ENCODE peak calls at places on chromosomes 1 and 21, in eight cellular contexts. N is AG04450, A is thyroid gland, X is HFF-Myc, W is SK-N-MC, K is H1, J is psoas muscle, E is cardiac muscle cell. Y is an unnamed sample.

GRCh38 chr1:105678334-105678733 is 1378.1 kb upstream of the PRMT6 start:
- DNase-seq in N (no peak), A (no peak), X (no peak), W (no peak), K (no peak), J (no peak), E (no peak), Y (no peak)

GRCh38 chr1:68473060-68473459 is 23.3 kb upstream of the RPE65 start:
- DNase-seq in N (no peak), A (no peak), X (no peak), W (no peak), K (no peak), J (no peak), E (no peak), Y (no peak)

GRCh38 chr1:226624526-226624925 is 76.0 kb downstream of the STUM start:
- DNase-seq in N (no peak), A (no peak), X (no peak), W (no peak), K (no peak), J (peak), E (peak), Y (peak)

GRCh38 chr1:95257758-95258157 is 23.7 kb downstream of the RWDD3 start:
- DNase-seq in N (no peak), A (no peak), X (no peak), W (no peak), K (no peak), J (no peak), E (peak), Y (no peak)

GRCh38 chr1:91884459-91885290 is 1.3 kb downstream of the TGFBR3 start:
- DNase-seq in N (no peak), A (peak), X (no peak), W (no peak), K (peak), J (peak), E (peak), Y (no peak)

GRCh38 chr1:34113887-34114286 is 51.1 kb downstream of the CSMD2 start:
- DNase-seq in N (no peak), A (no peak), X (no peak), W (no peak), K (peak), J (no peak), E (peak), Y (no peak)

GRCh38 chr1:164561007-164561406 is 2.0 kb downstream of the PBX1 start:
- DNase-seq in N (no peak), A (no peak), X (no peak), W (no peak), K (no peak), J (no peak), E (no peak), Y (no peak)

GRCh38 chr1:18711003-18711402 is 80.4 kb downstream of the PAX7 start:
- DNase-seq in N (no peak), A (no peak), X (no peak), W (no peak), K (no peak), J (no peak), E (no peak), Y (no peak)

GRCh38 chr1:4379451-4380175 is 274.8 kb upstream of the AJAP1 start:
- DNase-seq in N (no peak), A (no peak), X (no peak), W (no peak), K (no peak), J (no peak), E (no peak), Y (no peak)

GRCh38 chr1:191831572-191831971 is 326.7 kb upstream of the RGS18 start:
- DNase-seq in N (no peak), A (no peak), X (no peak), W (no peak), K (no peak), J (no peak), E (no peak), Y (no peak)

GRCh38 chr1:183023146-183023600 is at the start of gene LAMC1:
- DNase-seq in N (peak), A (peak), X (no peak), W (no peak), K (peak), J (peak), E (peak), Y (peak)

GRCh38 chr21:42041711-42042110 is 29.4 kb upstream of the UMODL1 start:
- DNase-seq in N (no peak), A (no peak), X (no peak), W (no peak), K (no peak), J (no peak), E (no peak), Y (peak)

GRCh38 chr21:38769253-38769780 is 36.4 kb upstream of the ETS2 start:
- DNase-seq in N (peak), A (peak), X (no peak), W (no peak), K (no peak), J (no peak), E (peak), Y (no peak)

GRCh38 chr1:4397196-4397595 is 257.2 kb upstream of the AJAP1 start:
- DNase-seq in N (no peak), A (no peak), X (no peak), W (no peak), K (no peak), J (no peak), E (no peak), Y (no peak)

GRCh38 chr21:30146558-30147282 is 19.9 kb downstream of the CLDN17 start:
- DNase-seq in N (no peak), A (no peak), X (no peak), W (peak), K (no peak), J (no peak), E (no peak), Y (no peak)
- H3K4me3 ChIP-seq in N (no peak), A (no peak), X (no peak), W (no peak), K (no peak), J (no peak), E (no peak), Y (no peak)

GRCh38 chr21:45439171-45439872 is 34.4 kb downstream of the COL18A1 start:
- DNase-seq in N (peak), A (peak), X (peak), W (peak), K (peak), J (peak), E (peak), Y (peak)
- H3K4me3 ChIP-seq in N (peak), A (no peak), X (no peak), W (no peak), K (no peak), J (peak), E (no peak), Y (peak)

DNA sequence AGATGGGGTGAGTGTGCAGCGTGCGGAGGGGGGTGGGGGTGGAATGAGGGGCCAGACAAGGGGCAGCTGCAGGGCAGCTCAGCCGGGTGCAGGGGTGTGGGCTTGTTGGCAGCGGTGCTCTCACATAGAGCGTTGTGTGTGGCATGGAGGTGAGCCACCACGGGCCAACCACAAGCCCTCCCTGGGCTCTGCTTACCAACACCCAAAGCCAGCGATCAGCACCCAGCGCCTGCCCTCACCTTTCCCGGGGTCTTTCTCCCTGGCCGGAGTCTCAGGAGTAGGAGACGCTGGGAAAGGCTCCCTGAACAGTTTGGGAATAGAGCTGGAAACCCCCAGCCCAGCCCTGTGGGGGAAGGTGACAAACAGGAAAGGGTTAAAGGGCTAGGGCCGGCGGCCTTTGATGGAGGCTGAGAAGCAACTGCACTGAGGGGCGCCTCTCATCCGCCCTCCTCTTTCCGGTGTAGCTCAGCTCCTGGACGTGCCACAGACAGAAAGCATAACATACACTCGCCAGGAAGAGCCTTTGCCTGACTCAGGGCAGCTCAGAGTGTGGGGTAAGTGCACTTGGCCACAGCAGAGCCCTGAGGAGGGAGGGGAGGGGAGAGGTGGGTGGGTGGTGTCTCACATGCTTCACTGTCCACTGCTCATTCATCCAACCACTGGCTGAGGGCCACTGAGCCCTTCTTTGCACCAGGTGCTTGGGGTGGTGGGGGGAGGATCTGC is 577 bp downstream of the IKBKE start:
- DNase-seq in N (peak), A (peak), X (no peak), W (no peak), K (peak), J (no peak), E (peak), Y (no peak)
- H3K4me3 ChIP-seq in N (peak), A (peak), X (peak), W (peak), K (peak), J (peak), E (peak), Y (peak)

GRCh38 chr1:8348056-8348776 is 30.3 kb downstream of the SLC45A1 start:
- DNase-seq in N (no peak), A (no peak), X (no peak), W (no peak), K (no peak), J (no peak), E (no peak), Y (no peak)
- H3K4me3 ChIP-seq in N (no peak), A (no peak), X (no peak), W (no peak), K (no peak), J (no peak), E (no peak), Y (no peak)

GRCh38 chr1:26922201-26922729 is 722 bp downstream of the NUDC start:
- DNase-seq in N (no peak), A (no peak), X (no peak), W (no peak), K (no peak), J (no peak), E (peak), Y (no peak)

GRCh38 chr1:26921462-26922200 is at the start of gene NUDC:
- DNase-seq in N (peak), A (peak), X (peak), W (peak), K (peak), J (peak), E (peak), Y (peak)

GRCh38 chr1:26923711-26924110 is 2.2 kb downstream of the NUDC start:
- DNase-seq in N (no peak), A (no peak), X (no peak), W (no peak), K (no peak), J (no peak), E (peak), Y (no peak)

GRCh38 chr1:26921126-26921461 is 449 bp upstream of the NUDC start:
- DNase-seq in N (no peak), A (no peak), X (no peak), W (no peak), K (no peak), J (no peak), E (no peak), Y (no peak)

GRCh38 chr1:26922901-26923300 is 1.4 kb downstream of the NUDC start:
- DNase-seq in N (no peak), A (no peak), X (no peak), W (no peak), K (no peak), J (no peak), E (no peak), Y (no peak)
- H3K4me3 ChIP-seq in N (peak), A (no peak), X (peak), W (peak), K (peak), J (peak), E (peak), Y (peak)

GRCh38 chr1:114668784-114669561 is 876 bp downstream of the DENND2C start:
- DNase-seq in N (no peak), A (no peak), X (no peak), W (no peak), K (no peak), J (no peak), E (peak), Y (no peak)

GRCh38 chr1:114669562-114670082 is at the start of gene DENND2C:
- DNase-seq in N (no peak), A (no peak), X (no peak), W (no peak), K (no peak), J (no peak), E (no peak), Y (no peak)

GRCh38 chr1:114670083-114671010 is 498 bp upstream of the DENND2C start:
- DNase-seq in N (peak), A (peak), X (peak), W (no peak), K (peak), J (peak), E (peak), Y (peak)

GRCh38 chr1:114668373-114668772 is 1.5 kb downstream of the DENND2C start:
- DNase-seq in N (no peak), A (no peak), X (no peak), W (no peak), K (no peak), J (no peak), E (no peak), Y (no peak)

DNA sequence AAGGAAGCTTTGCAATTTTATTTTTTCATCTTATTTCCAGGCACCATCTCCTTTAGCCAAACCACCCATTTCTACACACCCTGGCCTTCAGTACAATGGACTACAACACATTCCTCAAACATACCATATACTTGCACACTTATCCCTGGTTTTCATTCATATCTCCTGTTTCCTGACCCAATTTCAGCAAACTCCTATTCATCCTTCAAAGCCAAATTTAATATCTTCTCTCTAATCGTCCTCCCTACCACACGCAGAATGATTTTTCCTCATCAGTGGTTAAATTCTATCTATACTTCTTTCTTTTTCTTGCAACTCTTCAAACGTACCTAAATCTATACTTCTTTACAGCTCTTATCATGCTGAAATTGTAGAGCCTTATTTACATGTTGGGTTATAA is 2.9 kb downstream of the DENND2C start:
- DNase-seq in N (no peak), A (no peak), X (no peak), W (no peak), K (no peak), J (no peak), E (no peak), Y (no peak)
- H3K4me3 ChIP-seq in N (no peak), A (no peak), X (no peak), W (peak), K (no peak), J (no peak), E (no peak), Y (no peak)

GRCh38 chr1:2271134-2271785 is 43.1 kb downstream of the SKI start:
- DNase-seq in N (no peak), A (no peak), X (no peak), W (no peak), K (no peak), J (peak), E (no peak), Y (no peak)
- H3K4me3 ChIP-seq in N (no peak), A (no peak), X (no peak), W (no peak), K (no peak), J (no peak), E (no peak), Y (no peak)

DNA sequence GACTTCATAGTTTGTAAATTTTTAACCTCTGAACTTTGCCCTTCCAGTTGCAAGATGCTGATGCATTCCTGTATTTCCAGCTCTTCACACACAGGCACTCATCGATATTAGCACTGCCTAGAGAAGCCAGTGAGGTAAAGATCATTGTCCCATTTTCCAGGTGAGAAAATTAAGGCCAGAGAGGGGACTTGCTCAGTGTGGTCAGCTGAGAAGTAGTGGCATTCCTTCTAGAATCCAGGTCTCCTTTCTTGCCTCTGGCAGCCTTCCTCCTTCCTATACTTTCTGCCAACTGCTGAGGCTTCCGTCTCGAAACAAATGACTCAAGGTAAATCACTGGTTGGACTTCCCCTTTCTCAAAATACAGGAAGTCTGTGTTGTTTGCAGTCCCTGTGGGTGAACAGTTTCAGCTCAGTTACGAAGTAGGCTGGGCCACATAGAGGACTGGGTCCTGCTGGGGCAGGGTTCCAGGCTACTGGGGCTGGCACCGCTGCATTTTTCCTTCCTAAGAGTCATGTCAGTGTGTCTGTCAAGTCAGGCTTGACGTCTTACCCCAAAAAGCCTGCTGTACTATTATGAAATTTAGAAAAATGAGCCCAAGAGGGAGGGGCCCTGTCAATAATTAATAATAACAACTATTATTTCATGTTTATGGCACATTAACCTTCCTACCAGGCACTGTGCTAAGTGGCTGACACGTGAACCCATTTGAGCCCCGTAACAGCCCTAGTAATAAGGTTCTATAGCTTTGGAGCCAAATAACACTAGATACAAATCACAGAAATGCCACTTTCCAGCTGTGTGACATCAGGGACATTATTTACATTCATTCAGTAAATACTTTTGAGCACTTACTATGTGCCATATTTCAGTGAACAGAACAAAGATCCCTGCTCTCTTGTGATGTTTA is 16.6 kb upstream of the RNF19B start:
- DNase-seq in N (peak), A (no peak), X (no peak), W (no peak), K (no peak), J (no peak), E (peak), Y (peak)
- H3K4me3 ChIP-seq in N (no peak), A (no peak), X (no peak), W (no peak), K (no peak), J (no peak), E (no peak), Y (no peak)

DNA sequence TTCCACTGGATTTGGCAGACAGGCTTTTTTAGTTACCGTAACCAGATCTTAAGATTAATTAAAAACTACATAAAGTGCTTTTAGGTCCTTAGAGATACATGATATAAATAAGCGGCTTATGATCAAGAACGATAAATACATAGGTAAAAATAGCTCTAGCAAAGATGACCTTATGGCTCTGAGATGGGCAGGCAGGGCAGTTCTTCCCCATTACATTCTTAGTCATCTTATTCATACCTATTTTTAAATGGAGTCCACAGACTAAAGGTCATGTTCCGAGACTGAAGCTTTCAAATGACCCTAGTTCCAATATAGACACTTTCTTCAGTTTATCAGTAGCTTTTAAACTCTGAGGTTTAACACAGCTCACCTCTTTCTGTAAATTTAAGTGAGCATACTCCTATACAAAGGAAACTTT is 4.3 kb downstream of the MCL1 start:
- DNase-seq in N (no peak), A (no peak), X (no peak), W (no peak), K (no peak), J (peak), E (peak), Y (no peak)
- H3K4me3 ChIP-seq in N (peak), A (no peak), X (peak), W (no peak), K (peak), J (peak), E (peak), Y (peak)

Y was measured in lower lobe of right lung.